ENCODE peak calls at places on chromosomes 11 and 22, in eight cellular contexts. A, V, B, T, J, N, F and U are unnamed samples.

GRCh38 chr11:45025716-45026492 is 75.2 kb upstream of the TP53I11 start:
- DNase-seq in J (no peak), B (peak), V (peak), N (peak), T (no peak), A (no peak), F (peak), U (peak)

GRCh38 chr22:27879923-27880322 is 39.1 kb downstream of the PITPNB start:
- DNase-seq in F (no peak), T (peak), A (peak), N (no peak), V (no peak), B (no peak), J (no peak), U (no peak)

GRCh38 chr11:94664336-94664735 is 97.2 kb downstream of the PIWIL4 start:
- DNase-seq in T (no peak), N (no peak), J (peak), A (peak), F (no peak), V (no peak), B (no peak), U (no peak)

GRCh38 chr11:794766-795637 is 3.1 kb downstream of the SLC25A22 start:
- DNase-seq in J (no peak), B (peak), A (no peak), T (no peak), N (no peak), F (no peak), V (no peak), U (no peak)

GRCh38 chr11:74011360-74012071 is 2.6 kb upstream of the UCP3 start:
- DNase-seq in A (no peak), B (no peak), T (no peak), F (no peak), V (peak), J (no peak), N (no peak), U (no peak)

GRCh38 chr22:30047364-30047738 is 32.9 kb upstream of the HORMAD2 start:
- DNase-seq in J (peak), B (no peak), A (no peak), N (no peak), V (no peak), T (no peak), F (no peak), U (no peak)

GRCh38 chr11:112229746-112230433 is 3.7 kb downstream of the PTS start:
- DNase-seq in A (no peak), V (no peak), T (no peak), F (no peak), N (no peak), J (peak), B (no peak), U (no peak)

GRCh38 chr11:61803889-61804647 is 11.4 kb downstream of the FEN1 start:
- DNase-seq in A (no peak), J (peak), V (no peak), N (no peak), T (no peak), F (no peak), B (no peak), U (no peak)

GRCh38 chr11:93484716-93485115 is 58.5 kb downstream of the SMCO4 start:
- DNase-seq in B (no peak), F (no peak), A (no peak), N (no peak), T (no peak), J (peak), V (no peak), U (no peak)

GRCh38 chr22:18997925-18998315 is 61.8 kb upstream of the PRODH start:
- DNase-seq in V (no peak), J (no peak), N (no peak), T (no peak), B (no peak), A (no peak), F (no peak), U (no peak)

GRCh38 chr11:8039530-8040260 is 41.3 kb upstream of the TUB start:
- DNase-seq in N (no peak), T (no peak), J (no peak), V (no peak), B (no peak), A (no peak), F (no peak), U (peak)

GRCh38 chr11:78714539-78714938 is 139.9 kb upstream of the NARS2 start:
- DNase-seq in N (no peak), B (no peak), A (no peak), F (no peak), J (no peak), V (no peak), T (no peak), U (no peak)

GRCh38 chr11:1748467-1749019 is 1.9 kb downstream of the IFITM10 start:
- DNase-seq in T (no peak), N (peak), V (no peak), J (no peak), B (no peak), A (no peak), F (no peak), U (no peak)

GRCh38 chr11:66619080-66619554 is 2.7 kb downstream of the RBM14 start:
- DNase-seq in V (no peak), F (no peak), A (no peak), J (peak), T (no peak), N (no peak), B (no peak), U (no peak)

GRCh38 chr11:116513894-116514293 is 258.9 kb downstream of the BUD13 start:
- DNase-seq in T (no peak), N (peak), V (no peak), B (peak), F (no peak), J (peak), A (peak), U (no peak)

GRCh38 chr11:116610190-116610589 is 162.6 kb downstream of the BUD13 start:
- DNase-seq in T (no peak), B (no peak), F (no peak), V (no peak), N (no peak), A (no peak), J (no peak), U (peak)

GRCh38 chr22:23894710-23895598 is 771 bp downstream of the MIF start:
- DNase-seq in B (peak), V (peak), A (peak), F (peak), N (peak), J (peak), T (peak), U (no peak)

GRCh38 chr22:47333625-47334024 is 571.2 kb downstream of the TBC1D22A start:
- DNase-seq in V (no peak), B (no peak), A (peak), N (no peak), T (no peak), F (no peak), J (peak), U (no peak)

GRCh38 chr22:25772288-25772687 is 30.3 kb downstream of the MYO18B start:
- DNase-seq in A (no peak), V (no peak), J (no peak), T (no peak), B (no peak), N (no peak), F (no peak), U (no peak)

GRCh38 chr11:130180491-130180890 is 20.9 kb downstream of the ST14 start:
- DNase-seq in N (no peak), T (no peak), B (no peak), A (no peak), V (no peak), J (no peak), F (no peak), U (no peak)

GRCh38 chr11:114040706-114041211 is 18.8 kb upstream of the ZBTB16 start:
- DNase-seq in J (peak), N (no peak), A (no peak), T (no peak), V (no peak), F (peak), B (no peak), U (no peak)

GRCh38 chr11:94025695-94026394 is 4.7 kb downstream of the HEPHL1 start:
- DNase-seq in J (peak), B (no peak), A (no peak), V (no peak), N (no peak), F (no peak), T (no peak), U (no peak)

GRCh38 chr11:132332521-132332920 is 962.1 kb downstream of the NTM start:
- DNase-seq in B (no peak), N (no peak), J (no peak), F (no peak), V (no peak), T (no peak), A (no peak), U (no peak)

GRCh38 chr11:97888641-97889040 is 1132.1 kb upstream of the CNTN5 start:
- DNase-seq in T (no peak), B (no peak), V (no peak), N (no peak), J (no peak), F (no peak), A (no peak), U (no peak)

GRCh38 chr11:7239877-7240276 is 11.8 kb upstream of the SYT9 start:
- DNase-seq in B (no peak), T (no peak), V (no peak), J (no peak), F (no peak), A (no peak), N (no peak), U (no peak)

GRCh38 chr11:44760917-44761545 is 34.3 kb downstream of the TSPAN18 start:
- DNase-seq in V (no peak), N (peak), T (peak), B (no peak), A (peak), J (peak), F (peak), U (no peak)

GRCh38 chr11:9639985-9640384 is 23.9 kb upstream of the SWAP70 start:
- DNase-seq in T (no peak), N (no peak), V (no peak), J (peak), F (no peak), B (no peak), A (no peak), U (no peak)

GRCh38 chr22:17997456-17997855 is 26.9 kb downstream of the MICAL3 start:
- DNase-seq in J (peak), A (no peak), F (no peak), N (no peak), T (no peak), B (no peak), V (no peak), U (no peak)

GRCh38 chr11:119320593-119321524 is 3.9 kb upstream of the MCAM start:
- DNase-seq in A (no peak), J (peak), B (peak), N (peak), V (peak), F (peak), T (no peak), U (no peak)

GRCh38 chr11:117992620-117993019 is 6.4 kb downstream of the IL10RA start:
- DNase-seq in A (no peak), V (no peak), T (no peak), N (no peak), B (no peak), F (no peak), J (no peak), U (no peak)

GRCh38 chr11:117989351-117990102 is 3.3 kb downstream of the IL10RA start:
- DNase-seq in T (no peak), B (no peak), N (peak), J (no peak), F (no peak), A (no peak), V (no peak), U (no peak)

GRCh38 chr11:117995472-117995871 is 9.3 kb downstream of the IL10RA start:
- DNase-seq in N (no peak), J (no peak), F (no peak), A (no peak), T (no peak), V (no peak), B (no peak), U (no peak)

GRCh38 chr11:117993988-117994741 is 8.0 kb downstream of the IL10RA start:
- DNase-seq in F (no peak), T (no peak), V (no peak), B (no peak), J (no peak), N (peak), A (no peak), U (no peak)

GRCh38 chr11:117992136-117992535 is 5.9 kb downstream of the IL10RA start:
- DNase-seq in T (no peak), A (no peak), B (no peak), F (no peak), N (no peak), V (no peak), J (no peak), U (no peak)
- H3K4me3 ChIP-seq in T (no peak), A (no peak), B (no peak), F (no peak), N (no peak), V (no peak), J (no peak), U (no peak)

GRCh38 chr11:47847892-47848635 is at the start of gene NUP160:
- DNase-seq in F (peak), V (peak), N (peak), T (peak), J (peak), A (peak), B (peak), U (peak)

GRCh38 chr11:47848636-47849155 is 546 bp upstream of the NUP160 start:
- DNase-seq in V (no peak), N (no peak), J (no peak), B (no peak), A (no peak), T (no peak), F (no peak), U (no peak)

GRCh38 chr11:47852053-47852452 is 3.9 kb upstream of the NUP160 start:
- DNase-seq in A (no peak), V (no peak), B (no peak), T (no peak), J (peak), N (no peak), F (no peak), U (no peak)

GRCh38 chr11:47847537-47847891 is 636 bp downstream of the NUP160 start:
- DNase-seq in T (no peak), N (no peak), V (no peak), B (no peak), A (no peak), J (no peak), F (no peak), U (no peak)

DNA sequence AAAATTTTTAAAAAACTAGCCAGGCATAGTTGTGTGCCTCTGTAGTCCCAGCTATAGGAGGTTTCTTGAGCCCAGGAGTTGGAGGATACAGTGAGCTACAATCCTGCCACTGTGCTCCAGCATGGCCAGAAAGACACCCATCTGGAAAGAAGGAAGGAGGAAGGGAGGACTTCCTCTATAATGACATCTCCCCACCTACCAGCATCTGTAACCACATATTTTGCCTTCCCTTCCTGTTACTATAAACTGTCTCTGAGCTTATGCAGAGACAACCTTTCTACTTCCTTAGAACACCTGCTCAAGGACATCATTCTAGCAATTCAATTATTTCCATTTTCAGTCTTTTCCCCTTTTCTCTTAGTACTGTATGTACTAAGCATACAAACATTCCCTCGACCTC is 2.2 kb upstream of the NUP160 start:
- DNase-seq in B (no peak), N (no peak), T (no peak), A (no peak), V (no peak), J (no peak), F (no peak), U (no peak)
- H3K4me3 ChIP-seq in B (no peak), N (no peak), T (no peak), A (no peak), V (no peak), J (no peak), F (no peak), U (no peak)

GRCh38 chr11:19628018-19628417 is 84.6 kb upstream of the NAV2 start:
- DNase-seq in N (peak), A (no peak), V (no peak), J (peak), B (peak), T (no peak), F (peak), U (peak)
- H3K4me3 ChIP-seq in N (no peak), A (no peak), V (no peak), J (no peak), B (no peak), T (no peak), F (no peak), U (no peak)

DNA sequence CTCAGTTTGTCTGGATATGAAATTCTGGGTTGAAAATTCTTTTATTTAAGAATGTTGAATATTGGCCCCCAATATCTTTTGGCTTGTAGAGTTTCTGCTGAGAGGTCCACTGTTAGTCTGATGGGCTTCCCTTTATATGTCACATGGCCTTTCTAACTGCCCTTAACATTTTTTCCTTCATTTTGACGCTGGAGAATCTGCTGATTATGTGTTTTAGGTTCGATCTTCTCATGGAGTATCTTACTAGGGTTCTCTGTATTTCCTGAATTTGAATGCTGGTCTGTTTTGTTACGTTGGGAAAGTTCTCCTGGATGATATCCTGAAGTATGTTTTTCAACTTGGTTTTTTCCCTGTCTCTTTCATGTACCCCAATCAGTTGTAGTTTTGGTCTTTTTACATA is 22.8 kb downstream of the OR52A5 start:
- DNase-seq in T (no peak), N (no peak), J (no peak), F (no peak), V (no peak), B (no peak), A (no peak), U (no peak)
- H3K4me3 ChIP-seq in T (no peak), N (no peak), J (no peak), F (no peak), V (no peak), B (no peak), A (no peak), U (no peak)

DNA sequence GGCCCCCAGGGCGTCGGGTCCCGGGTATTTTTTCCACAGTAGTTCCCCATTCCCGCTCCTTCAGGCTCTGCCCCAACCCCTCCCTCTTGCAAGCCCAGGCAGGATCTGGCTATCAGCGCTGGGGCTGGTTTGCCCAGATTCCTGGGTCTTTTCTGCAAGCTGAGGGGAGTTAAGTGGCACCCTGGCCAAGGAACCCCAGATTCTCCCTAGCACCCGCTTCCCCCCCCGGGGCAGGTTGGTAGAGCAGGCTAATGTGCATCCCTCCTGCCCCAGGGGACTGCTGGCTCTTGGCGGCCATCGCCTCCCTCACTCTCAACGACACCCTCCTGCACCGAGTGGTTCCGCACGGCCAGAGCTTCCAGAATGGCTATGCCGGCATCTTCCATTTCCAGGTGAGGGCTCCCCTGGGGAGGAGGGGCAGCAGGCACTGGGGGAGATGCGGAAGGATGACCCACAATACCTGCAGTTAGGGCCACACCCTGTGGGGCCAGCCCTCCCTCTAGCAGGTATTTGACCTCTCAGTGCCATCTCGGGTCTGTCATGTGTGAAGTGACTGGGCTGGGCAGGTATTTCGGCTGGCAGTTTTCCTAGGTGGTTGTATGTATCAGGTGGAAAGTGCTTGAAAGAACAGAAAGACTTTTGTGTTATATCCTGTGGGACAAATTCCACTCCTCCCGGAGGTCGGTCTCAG is 1.6 kb downstream of the CAPN1 start:
- DNase-seq in T (no peak), V (no peak), B (no peak), J (no peak), A (peak), N (no peak), F (no peak), U (no peak)
- H3K4me3 ChIP-seq in T (no peak), V (peak), B (peak), J (peak), A (peak), N (peak), F (no peak), U (peak)

DNA sequence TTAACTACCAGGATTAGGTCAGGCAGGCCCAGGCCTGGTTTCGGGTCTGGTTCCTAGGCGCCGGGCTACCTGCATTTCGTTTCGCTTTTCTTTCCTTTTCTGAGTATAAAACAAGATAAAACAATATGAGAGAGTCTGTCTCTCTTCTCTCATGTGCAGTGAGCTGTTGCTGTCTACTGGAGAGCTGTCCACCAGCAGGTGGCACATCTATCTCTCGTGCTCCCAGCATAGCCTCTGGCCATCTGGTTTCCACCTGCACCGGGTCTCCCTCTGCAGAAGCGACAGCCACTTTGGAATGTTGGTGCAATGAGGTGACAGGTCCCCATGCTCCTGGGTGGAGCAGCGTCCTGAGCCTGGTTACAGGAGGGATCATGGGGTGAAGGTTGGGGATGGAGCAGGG is 27.7 kb downstream of the RIBC2 start:
- DNase-seq in A (peak), B (peak), J (peak), F (peak), V (no peak), N (peak), T (peak), U (peak)
- H3K4me3 ChIP-seq in A (no peak), B (no peak), J (no peak), F (no peak), V (no peak), N (no peak), T (no peak), U (no peak)

GRCh38 chr22:31155425-31155824 is 4.6 kb upstream of the RNF185 start:
- DNase-seq in N (no peak), J (peak), B (no peak), T (no peak), F (no peak), V (no peak), A (no peak), U (no peak)
- H3K4me3 ChIP-seq in N (no peak), J (no peak), B (no peak), T (no peak), F (no peak), V (no peak), A (no peak), U (no peak)

GRCh38 chr11:128830836-128831780 is 36.0 kb downstream of the KCNJ1 start:
- DNase-seq in J (peak), B (peak), T (peak), F (peak), A (peak), N (peak), V (peak), U (peak)
- H3K4me3 ChIP-seq in J (no peak), B (no peak), T (no peak), F (no peak), A (no peak), N (no peak), V (no peak), U (no peak)

GRCh38 chr11:63761173-63761572 is 7.4 kb downstream of the ZFTA start:
- DNase-seq in A (no peak), T (no peak), J (no peak), B (no peak), N (no peak), V (no peak), F (no peak), U (no peak)
- H3K4me3 ChIP-seq in A (no peak), T (no peak), J (no peak), B (no peak), N (no peak), V (no peak), F (no peak), U (no peak)